ENCODE peak calls at places on chromosomes 3 and 15, in nine cellular contexts. H is adrenal gland; Z is GM12891; W is stimulated activated naive CD8-positive, alpha-beta T cell treated with anti-CD3 and anti-CD28 coated beads, Interleukin-15, Interleukin-2, amounts not matched to agents 100 U/mL and 50 U/mL, for 24 hours; S is stimulated activated CD4-positive, alpha-beta T cell treated with anti-CD3 and anti-CD28 coated beads, Interleukin-1b, Interleukin-23, amount 100 ng/mL, for 1 hour; T is nucleus accumbens; X is left ventricle myocardium superior; U is T-helper 1 cell; N is HS-5. Q is an unnamed sample.

GRCh38 chr15:94286581-94286980 is 55.2 kb downstream of the MCTP2 start:
- DNase-seq in U (no peak), X (no peak), W (no peak), N (no peak), H (no peak), S (no peak), T (no peak), Z (no peak), Q (no peak)

GRCh38 chr3:194584435-194584776 is 48.8 kb downstream of the TMEM44 start:
- DNase-seq in H (no peak), U (no peak), X (no peak), W (no peak), N (no peak), Z (no peak), S (no peak), T (no peak), Q (no peak)

GRCh38 chr3:73502609-73503560 is 121.9 kb downstream of the PDZRN3 start:
- DNase-seq in N (peak; percentile 85), Z (peak; percentile 42), W (peak; percentile 55), U (peak; percentile 43), H (peak; percentile 82), T (peak; percentile 44), X (peak; percentile 63), S (peak; percentile 23), Q (peak; percentile 71)

GRCh38 chr15:66966256-66966655 is 99.1 kb upstream of the SMAD3 start:
- DNase-seq in T (no peak), U (no peak), H (no peak), X (no peak), N (no peak), Z (no peak), S (no peak), W (no peak), Q (no peak)

GRCh38 chr3:40299721-40300335 is 9.7 kb upstream of the EIF1B start:
- DNase-seq in N (peak; percentile 69), X (no peak), H (peak; percentile 46), Z (no peak), U (no peak), W (no peak), S (no peak), T (no peak), Q (no peak)

GRCh38 chr3:50226888-50227389 is 9.1 kb upstream of the GNAI2 start:
- DNase-seq in X (no peak), S (no peak), W (no peak), Z (no peak), U (peak; percentile 58), T (peak; percentile 62), N (no peak), H (peak; percentile 45), Q (no peak)

GRCh38 chr15:47720555-47720954 is 3.2 kb downstream of the SEMA6D start:
- DNase-seq in Z (no peak), T (peak; percentile 15), X (no peak), W (no peak), U (no peak), H (no peak), S (no peak), N (no peak), Q (no peak)

GRCh38 chr3:25007974-25008658 is 419.9 kb upstream of the RARB start:
- DNase-seq in H (no peak), S (no peak), U (no peak), N (no peak), W (no peak), T (no peak), X (no peak), Z (no peak), Q (no peak)

GRCh38 chr15:25543156-25543555 is 104.3 kb upstream of the UBE3A start:
- DNase-seq in H (peak; percentile 74), N (no peak), T (peak; percentile 21), Z (no peak), W (no peak), S (no peak), X (no peak), U (no peak), Q (no peak)

Q was measured in neuronal stem cell.